ENCODE peak calls at places on chromosomes 13 and 19, in seven cellular contexts. C, G, S, T, A, O and D are unnamed samples.

GRCh38 chr19:38710928-38711725 is 33.1 kb downstream of the CAPN12 start:
- DNase-seq in T (peak; percentile 92), A (no peak), S (no peak), O (no peak), C (no peak), G (no peak), D (no peak)

GRCh38 chr13:73059460-73060250 is 850 bp downstream of the KLF5 start:
- DNase-seq in S (peak; percentile 39), T (peak; percentile 56), O (peak; percentile 66), G (no peak), C (no peak), A (no peak), D (no peak)

GRCh38 chr13:60655268-60655667 is 258.2 kb downstream of the TDRD3 start:
- DNase-seq in G (no peak), A (no peak), T (no peak), S (no peak), C (no peak), O (no peak), D (no peak)

GRCh38 chr13:109318945-109319590 is 467.3 kb downstream of the IRS2 start:
- DNase-seq in T (no peak), O (no peak), G (no peak), A (no peak), S (no peak), C (no peak), D (no peak)

GRCh38 chr19:41426952-41427646 is at the start of gene B3GNT8:
- DNase-seq in A (no peak), G (peak; percentile 30), S (no peak), O (peak; percentile 91), C (no peak), T (peak; percentile 86), D (no peak)

GRCh38 chr13:48750588-48751383 is 97.1 kb downstream of the CYSLTR2 start:
- DNase-seq in C (no peak), G (no peak), A (no peak), T (no peak), S (no peak), O (no peak), D (no peak)

GRCh38 chr19:41734585-41734984 is 20.7 kb upstream of the CEACAM6 start:
- DNase-seq in C (no peak), A (no peak), G (no peak), T (no peak), O (no peak), S (no peak), D (no peak)

GRCh38 chr13:68609671-68610070 is 1379.5 kb upstream of the PCDH9 start:
- DNase-seq in C (no peak), T (no peak), G (no peak), S (no peak), O (no peak), A (no peak), D (no peak)

GRCh38 chr19:40214936-40215335 is 3.2 kb downstream of the TTC9B start:
- DNase-seq in O (no peak), A (no peak), C (no peak), G (no peak), S (no peak), T (peak; percentile 84), D (no peak)

GRCh38 chr19:6066661-6067646 is 43.3 kb downstream of the RFX2 start:
- DNase-seq in O (peak; percentile 98), C (no peak), S (peak; percentile 82), A (no peak), T (peak; percentile 97), G (peak; percentile 25), D (peak; percentile 95)

GRCh38 chr13:113968463-113969310 is 5.2 kb downstream of the C13orf46 start:
- DNase-seq in O (no peak), T (no peak), G (no peak), A (no peak), C (no peak), S (no peak), D (no peak)

GRCh38 chr13:44969858-44970484 is 19.3 kb downstream of the NUFIP1 start:
- DNase-seq in T (no peak), C (no peak), A (no peak), O (no peak), S (no peak), G (no peak), D (peak; percentile 68)

GRCh38 chr19:1055886-1056620 is 10.9 kb upstream of the ARHGAP45 start:
- DNase-seq in S (no peak), C (no peak), G (no peak), O (no peak), T (no peak), A (no peak), D (no peak)

GRCh38 chr13:111011899-111012298 is 97.0 kb upstream of the ANKRD10 start:
- DNase-seq in T (no peak), S (no peak), C (no peak), G (no peak), A (no peak), O (no peak), D (no peak)

GRCh38 chr19:14383898-14384669 is 2.8 kb downstream of the ADGRE5 start:
- DNase-seq in S (no peak), C (no peak), T (peak; percentile 97), O (no peak), G (no peak), A (no peak), D (no peak)

GRCh38 chr19:18280247-18281081 is 958 bp downstream of the JUND start:
- DNase-seq in T (peak; percentile 97), O (peak; percentile 88), S (peak; percentile 74), A (peak; percentile 47), G (peak; percentile 52), C (peak; percentile 83), D (no peak)

GRCh38 chr13:31674056-31674455 is 65.3 kb upstream of the RXFP2 start:
- DNase-seq in T (peak; percentile 38), G (no peak), O (no peak), A (no peak), C (no peak), S (no peak), D (no peak)

GRCh38 chr19:18266863-18267686 is 7.2 kb downstream of the IQCN start:
- DNase-seq in O (no peak), G (no peak), T (peak; percentile 66), S (no peak), A (no peak), C (no peak), D (no peak)

GRCh38 chr19:4744451-4745170 is 21.0 kb upstream of the DPP9 start:
- DNase-seq in T (peak; percentile 98), A (no peak), G (no peak), C (no peak), O (no peak), S (peak; percentile 51), D (peak; percentile 52)

GRCh38 chr19:18090545-18091216 is 3.9 kb upstream of the IL12RB1 start:
- DNase-seq in T (peak; percentile 91), G (no peak), C (no peak), O (no peak), A (no peak), S (no peak), D (no peak)

GRCh38 chr19:46502891-46503290 is 7.2 kb upstream of the PNMA8B start:
- DNase-seq in S (no peak), C (no peak), G (no peak), A (no peak), O (no peak), T (no peak), D (no peak)

GRCh38 chr13:100269837-100270236 is 180.9 kb downstream of the PCCA start:
- DNase-seq in T (no peak), C (no peak), A (no peak), S (peak; percentile 51), O (peak; percentile 74), G (no peak), D (peak; percentile 54)

GRCh38 chr19:4449826-4450075 is 7.8 kb downstream of the UBXN6 start:
- DNase-seq in O (no peak), T (peak; percentile 72), S (no peak), A (no peak), G (no peak), C (no peak), D (no peak)

GRCh38 chr13:27657724-27658123 is 36.0 kb downstream of the POLR1D start:
- DNase-seq in C (no peak), A (no peak), S (no peak), G (no peak), O (no peak), T (no peak), D (no peak)

GRCh38 chr19:47699360-47699917 is 13.8 kb upstream of the EHD2 start:
- DNase-seq in T (peak; percentile 99), C (no peak), G (no peak), S (no peak), O (no peak), A (no peak), D (no peak)